ENCODE peak calls at places on chromosomes 4 and X, in eight cellular contexts. One of them, this sample, is unnamed.

GRCh38 chr4:174707897-174708296 is 121.2 kb downstream of the GLRA3 start:
- DNase-seq in GM23338: no peak
- DNase-seq in K562: no peak
- DNase-seq in GM12891: no peak
- DNase-seq in SK-N-SH: no peak
- DNase-seq in suprapubic skin: no peak
- DNase-seq in breast epithelium: no peak
- DNase-seq in sigmoid colon: no peak
- DNase-seq in this sample: no peak

GRCh38 chr4:48315728-48316630 is 25.4 kb upstream of the SLAIN2 start:
- DNase-seq in GM12891: peak
- DNase-seq in suprapubic skin: no peak
- DNase-seq in SK-N-SH: peak
- DNase-seq in GM23338: peak
- DNase-seq in K562: peak
- DNase-seq in breast epithelium: no peak
- DNase-seq in sigmoid colon: no peak
- DNase-seq in this sample: peak

GRCh38 chr4:133799916-133800315 is 401.7 kb downstream of the PABPC4L start:
- DNase-seq in GM23338: no peak
- DNase-seq in K562: no peak
- DNase-seq in SK-N-SH: no peak
- DNase-seq in GM12891: no peak
- DNase-seq in breast epithelium: no peak
- DNase-seq in suprapubic skin: no peak
- DNase-seq in sigmoid colon: no peak
- DNase-seq in this sample: no peak

GRCh38 chr4:8694226-8694625 is 101.7 kb downstream of the CPZ start:
- DNase-seq in sigmoid colon: no peak
- DNase-seq in SK-N-SH: peak
- DNase-seq in GM23338: no peak
- DNase-seq in GM12891: no peak
- DNase-seq in K562: no peak
- DNase-seq in suprapubic skin: no peak
- DNase-seq in breast epithelium: no peak
- DNase-seq in this sample: no peak

GRCh38 chr4:98289375-98289774 is 28.2 kb downstream of the RAP1GDS1 start:
- DNase-seq in K562: no peak
- DNase-seq in GM23338: no peak
- DNase-seq in GM12891: no peak
- DNase-seq in sigmoid colon: no peak
- DNase-seq in SK-N-SH: no peak
- DNase-seq in breast epithelium: no peak
- DNase-seq in suprapubic skin: no peak
- DNase-seq in this sample: no peak

GRCh38 chr4:149522031-149522430 is 293.6 kb downstream of the IQCM start:
- DNase-seq in K562: no peak
- DNase-seq in sigmoid colon: no peak
- DNase-seq in GM23338: no peak
- DNase-seq in GM12891: no peak
- DNase-seq in SK-N-SH: no peak
- DNase-seq in suprapubic skin: no peak
- DNase-seq in breast epithelium: no peak
- DNase-seq in this sample: no peak

GRCh38 chrX:130401415-130402210 is at the start of gene RBMX2:
- DNase-seq in suprapubic skin: peak
- DNase-seq in sigmoid colon: peak
- DNase-seq in GM12891: peak
- DNase-seq in K562: peak
- DNase-seq in GM23338: peak
- DNase-seq in SK-N-SH: peak
- DNase-seq in breast epithelium: peak
- DNase-seq in this sample: peak

GRCh38 chr4:1723131-1723801 is 1.9 kb downstream of the TACC3 start:
- DNase-seq in K562: no peak
- DNase-seq in sigmoid colon: no peak
- DNase-seq in GM23338: no peak
- DNase-seq in GM12891: no peak
- DNase-seq in breast epithelium: no peak
- DNase-seq in suprapubic skin: no peak
- DNase-seq in SK-N-SH: no peak
- DNase-seq in this sample: no peak

GRCh38 chrX:110146521-110146920 is 143.6 kb downstream of the TMEM164 start:
- DNase-seq in suprapubic skin: no peak
- DNase-seq in SK-N-SH: peak
- DNase-seq in sigmoid colon: no peak
- DNase-seq in GM12891: no peak
- DNase-seq in K562: peak
- DNase-seq in breast epithelium: no peak
- DNase-seq in GM23338: peak
- DNase-seq in this sample: peak

GRCh38 chr4:56909083-56909981 is 1.6 kb downstream of the REST start:
- DNase-seq in breast epithelium: no peak
- DNase-seq in suprapubic skin: peak
- DNase-seq in GM12891: peak
- DNase-seq in GM23338: peak
- DNase-seq in SK-N-SH: peak
- DNase-seq in sigmoid colon: peak
- DNase-seq in K562: no peak
- DNase-seq in this sample: no peak
- TF ChIP-seq POLR2AphosphoS5 in breast epithelium: peak
- TF ChIP-seq POLR2AphosphoS5 in suprapubic skin: no peak
- TF ChIP-seq POLR2AphosphoS5 in GM12891: no peak
- TF ChIP-seq POLR2AphosphoS5 in GM23338: peak
- TF ChIP-seq POLR2AphosphoS5 in SK-N-SH: no peak
- TF ChIP-seq POLR2AphosphoS5 in sigmoid colon: peak
- TF ChIP-seq POLR2AphosphoS5 in K562: no peak
- TF ChIP-seq POLR2AphosphoS5 in this sample: peak

GRCh38 chrX:19595036-19595435 is 79.7 kb upstream of the MAP3K15 start:
- DNase-seq in GM12891: no peak
- DNase-seq in GM23338: no peak
- DNase-seq in K562: no peak
- DNase-seq in sigmoid colon: no peak
- DNase-seq in suprapubic skin: no peak
- DNase-seq in breast epithelium: no peak
- DNase-seq in SK-N-SH: peak
- DNase-seq in this sample: no peak
- TF ChIP-seq POLR2AphosphoS5 in GM12891: no peak
- TF ChIP-seq POLR2AphosphoS5 in GM23338: no peak
- TF ChIP-seq POLR2AphosphoS5 in K562: no peak
- TF ChIP-seq POLR2AphosphoS5 in sigmoid colon: no peak
- TF ChIP-seq POLR2AphosphoS5 in suprapubic skin: no peak
- TF ChIP-seq POLR2AphosphoS5 in breast epithelium: no peak
- TF ChIP-seq POLR2AphosphoS5 in SK-N-SH: no peak
- TF ChIP-seq POLR2AphosphoS5 in this sample: no peak

GRCh38 chr4:159117968-159118367 is 15.1 kb downstream of the RAPGEF2 start:
- DNase-seq in SK-N-SH: no peak
- DNase-seq in suprapubic skin: no peak
- DNase-seq in K562: no peak
- DNase-seq in breast epithelium: no peak
- DNase-seq in sigmoid colon: no peak
- DNase-seq in GM23338: no peak
- DNase-seq in GM12891: no peak
- DNase-seq in this sample: no peak
- TF ChIP-seq POLR2AphosphoS5 in SK-N-SH: no peak
- TF ChIP-seq POLR2AphosphoS5 in suprapubic skin: no peak
- TF ChIP-seq POLR2AphosphoS5 in K562: no peak
- TF ChIP-seq POLR2AphosphoS5 in breast epithelium: no peak
- TF ChIP-seq POLR2AphosphoS5 in sigmoid colon: no peak
- TF ChIP-seq POLR2AphosphoS5 in GM23338: no peak
- TF ChIP-seq POLR2AphosphoS5 in GM12891: no peak
- TF ChIP-seq POLR2AphosphoS5 in this sample: no peak

DNA sequence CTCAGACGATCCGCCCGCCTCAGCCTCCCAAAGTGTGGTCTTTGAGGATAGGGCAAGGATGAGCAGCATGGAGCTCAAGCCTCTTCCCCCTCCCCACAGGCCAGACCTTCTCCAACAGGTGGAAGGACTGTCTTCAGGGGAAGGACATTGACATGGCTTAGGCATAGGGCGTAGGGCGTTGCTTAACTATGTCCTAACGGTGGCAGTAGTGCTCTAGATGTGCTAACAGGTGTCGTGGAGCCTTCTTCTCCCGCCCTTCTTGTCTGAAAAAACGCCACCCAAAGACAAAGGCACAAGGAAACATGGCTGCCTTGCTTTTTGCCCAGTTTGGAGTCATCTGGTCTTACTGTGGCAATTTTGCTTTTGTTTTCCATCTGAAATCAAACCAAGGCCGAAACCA is 219.8 kb downstream of the OR13H1 start:
- DNase-seq in breast epithelium: no peak
- DNase-seq in GM12891: no peak
- DNase-seq in GM23338: no peak
- DNase-seq in sigmoid colon: peak
- DNase-seq in SK-N-SH: peak
- DNase-seq in K562: no peak
- DNase-seq in suprapubic skin: peak
- DNase-seq in this sample: no peak
- TF ChIP-seq POLR2AphosphoS5 in breast epithelium: no peak
- TF ChIP-seq POLR2AphosphoS5 in GM12891: no peak
- TF ChIP-seq POLR2AphosphoS5 in GM23338: no peak
- TF ChIP-seq POLR2AphosphoS5 in sigmoid colon: peak
- TF ChIP-seq POLR2AphosphoS5 in SK-N-SH: no peak
- TF ChIP-seq POLR2AphosphoS5 in K562: no peak
- TF ChIP-seq POLR2AphosphoS5 in suprapubic skin: no peak
- TF ChIP-seq POLR2AphosphoS5 in this sample: no peak